ENCODE peak calls at places on chromosomes 11 and 22, in seven cellular contexts. One of them, this sample, is unnamed.

GRCh38 chr11:67265633-67266423 is 445 bp upstream of the GRK2 start:
- DNase-seq in right lobe of liver: peak
- DNase-seq in GM12878: no peak
- DNase-seq in choroid plexus epithelial cell: peak
- DNase-seq in neural progenitor cell: peak
- DNase-seq in Caco-2: peak
- DNase-seq in lung: peak
- DNase-seq in this sample: no peak

GRCh38 chr11:125394306-125394705 is 101.8 kb downstream of the FEZ1 start:
- DNase-seq in right lobe of liver: no peak
- DNase-seq in GM12878: no peak
- DNase-seq in choroid plexus epithelial cell: no peak
- DNase-seq in neural progenitor cell: no peak
- DNase-seq in Caco-2: no peak
- DNase-seq in lung: no peak
- DNase-seq in this sample: no peak

GRCh38 chr11:65424200-65425104 is 1.9 kb downstream of the NEAT1 start:
- DNase-seq in right lobe of liver: peak
- DNase-seq in GM12878: no peak
- DNase-seq in choroid plexus epithelial cell: peak
- DNase-seq in neural progenitor cell: no peak
- DNase-seq in Caco-2: no peak
- DNase-seq in lung: no peak
- DNase-seq in this sample: no peak

GRCh38 chr11:45023065-45023365 is 72.3 kb upstream of the TP53I11 start:
- DNase-seq in right lobe of liver: no peak
- DNase-seq in GM12878: no peak
- DNase-seq in choroid plexus epithelial cell: no peak
- DNase-seq in neural progenitor cell: no peak
- DNase-seq in Caco-2: no peak
- DNase-seq in lung: no peak
- DNase-seq in this sample: no peak

GRCh38 chr11:111460752-111461305 is 51.4 kb downstream of the BTG4 start:
- DNase-seq in right lobe of liver: no peak
- DNase-seq in GM12878: no peak
- DNase-seq in choroid plexus epithelial cell: peak
- DNase-seq in neural progenitor cell: no peak
- DNase-seq in Caco-2: no peak
- DNase-seq in lung: no peak
- DNase-seq in this sample: no peak

GRCh38 chr22:45997077-45997774 is 20.3 kb upstream of the WNT7B start:
- DNase-seq in right lobe of liver: peak
- DNase-seq in GM12878: no peak
- DNase-seq in choroid plexus epithelial cell: peak
- DNase-seq in neural progenitor cell: peak
- DNase-seq in Caco-2: no peak
- DNase-seq in lung: peak
- DNase-seq in this sample: peak

GRCh38 chr22:47064016-47064415 is 301.6 kb downstream of the TBC1D22A start:
- DNase-seq in right lobe of liver: no peak
- DNase-seq in GM12878: no peak
- DNase-seq in choroid plexus epithelial cell: no peak
- DNase-seq in neural progenitor cell: no peak
- DNase-seq in Caco-2: no peak
- DNase-seq in lung: no peak
- DNase-seq in this sample: no peak

GRCh38 chr11:45042560-45042959 is 91.9 kb upstream of the TP53I11 start:
- DNase-seq in right lobe of liver: no peak
- DNase-seq in GM12878: no peak
- DNase-seq in choroid plexus epithelial cell: no peak
- DNase-seq in neural progenitor cell: no peak
- DNase-seq in Caco-2: no peak
- DNase-seq in lung: no peak
- DNase-seq in this sample: no peak

GRCh38 chr11:31487848-31488247 is 21.6 kb downstream of the IMMP1L start:
- DNase-seq in right lobe of liver: no peak
- DNase-seq in GM12878: no peak
- DNase-seq in choroid plexus epithelial cell: peak
- DNase-seq in neural progenitor cell: peak
- DNase-seq in Caco-2: no peak
- DNase-seq in lung: no peak
- DNase-seq in this sample: no peak

GRCh38 chr11:48037709-48038468 is 57.5 kb downstream of the PTPRJ start:
- DNase-seq in right lobe of liver: no peak
- DNase-seq in GM12878: no peak
- DNase-seq in choroid plexus epithelial cell: peak
- DNase-seq in neural progenitor cell: no peak
- DNase-seq in Caco-2: no peak
- DNase-seq in lung: no peak
- DNase-seq in this sample: no peak

GRCh38 chr22:48743601-48744282 is 1083.9 kb downstream of the BRD1 start:
- DNase-seq in right lobe of liver: no peak
- DNase-seq in GM12878: no peak
- DNase-seq in choroid plexus epithelial cell: no peak
- DNase-seq in neural progenitor cell: no peak
- DNase-seq in Caco-2: peak
- DNase-seq in lung: no peak
- DNase-seq in this sample: no peak

GRCh38 chr11:122343247-122343646 is 227.2 kb upstream of the BLID start:
- DNase-seq in right lobe of liver: no peak
- DNase-seq in GM12878: no peak
- DNase-seq in choroid plexus epithelial cell: no peak
- DNase-seq in neural progenitor cell: no peak
- DNase-seq in Caco-2: no peak
- DNase-seq in lung: no peak
- DNase-seq in this sample: no peak

GRCh38 chr11:75565221-75565814 is 3.3 kb downstream of the SERPINH1 start:
- DNase-seq in right lobe of liver: peak
- DNase-seq in GM12878: no peak
- DNase-seq in choroid plexus epithelial cell: peak
- DNase-seq in neural progenitor cell: no peak
- DNase-seq in Caco-2: no peak
- DNase-seq in lung: no peak
- DNase-seq in this sample: no peak

GRCh38 chr11:16924826-16925494 is 89.3 kb downstream of the PLEKHA7 start:
- DNase-seq in right lobe of liver: peak
- DNase-seq in GM12878: no peak
- DNase-seq in choroid plexus epithelial cell: peak
- DNase-seq in neural progenitor cell: peak
- DNase-seq in Caco-2: peak
- DNase-seq in lung: peak
- DNase-seq in this sample: no peak

GRCh38 chr11:75328426-75329277 is 22.8 kb downstream of the ARRB1 start:
- DNase-seq in right lobe of liver: peak
- DNase-seq in GM12878: peak
- DNase-seq in choroid plexus epithelial cell: peak
- DNase-seq in neural progenitor cell: peak
- DNase-seq in Caco-2: peak
- DNase-seq in lung: peak
- DNase-seq in this sample: no peak

GRCh38 chr11:3101921-3102640 is 44.9 kb upstream of the CARS1 start:
- DNase-seq in right lobe of liver: no peak
- DNase-seq in GM12878: no peak
- DNase-seq in choroid plexus epithelial cell: no peak
- DNase-seq in neural progenitor cell: no peak
- DNase-seq in Caco-2: no peak
- DNase-seq in lung: no peak
- DNase-seq in this sample: no peak

GRCh38 chr11:107545101-107545514 is 20.4 kb downstream of the ALKBH8 start:
- DNase-seq in right lobe of liver: no peak
- DNase-seq in GM12878: no peak
- DNase-seq in choroid plexus epithelial cell: peak
- DNase-seq in neural progenitor cell: no peak
- DNase-seq in Caco-2: no peak
- DNase-seq in lung: no peak
- DNase-seq in this sample: peak

GRCh38 chr22:23184764-23185113 is 4.4 kb downstream of the BCR start:
- DNase-seq in right lobe of liver: no peak
- DNase-seq in GM12878: no peak
- DNase-seq in choroid plexus epithelial cell: no peak
- DNase-seq in neural progenitor cell: no peak
- DNase-seq in Caco-2: no peak
- DNase-seq in lung: no peak
- DNase-seq in this sample: no peak

GRCh38 chr11:2128512-2129322 is 10.5 kb downstream of the IGF2 start:
- DNase-seq in right lobe of liver: no peak
- DNase-seq in GM12878: no peak
- DNase-seq in choroid plexus epithelial cell: no peak
- DNase-seq in neural progenitor cell: no peak
- DNase-seq in Caco-2: no peak
- DNase-seq in lung: no peak
- DNase-seq in this sample: no peak

DNA sequence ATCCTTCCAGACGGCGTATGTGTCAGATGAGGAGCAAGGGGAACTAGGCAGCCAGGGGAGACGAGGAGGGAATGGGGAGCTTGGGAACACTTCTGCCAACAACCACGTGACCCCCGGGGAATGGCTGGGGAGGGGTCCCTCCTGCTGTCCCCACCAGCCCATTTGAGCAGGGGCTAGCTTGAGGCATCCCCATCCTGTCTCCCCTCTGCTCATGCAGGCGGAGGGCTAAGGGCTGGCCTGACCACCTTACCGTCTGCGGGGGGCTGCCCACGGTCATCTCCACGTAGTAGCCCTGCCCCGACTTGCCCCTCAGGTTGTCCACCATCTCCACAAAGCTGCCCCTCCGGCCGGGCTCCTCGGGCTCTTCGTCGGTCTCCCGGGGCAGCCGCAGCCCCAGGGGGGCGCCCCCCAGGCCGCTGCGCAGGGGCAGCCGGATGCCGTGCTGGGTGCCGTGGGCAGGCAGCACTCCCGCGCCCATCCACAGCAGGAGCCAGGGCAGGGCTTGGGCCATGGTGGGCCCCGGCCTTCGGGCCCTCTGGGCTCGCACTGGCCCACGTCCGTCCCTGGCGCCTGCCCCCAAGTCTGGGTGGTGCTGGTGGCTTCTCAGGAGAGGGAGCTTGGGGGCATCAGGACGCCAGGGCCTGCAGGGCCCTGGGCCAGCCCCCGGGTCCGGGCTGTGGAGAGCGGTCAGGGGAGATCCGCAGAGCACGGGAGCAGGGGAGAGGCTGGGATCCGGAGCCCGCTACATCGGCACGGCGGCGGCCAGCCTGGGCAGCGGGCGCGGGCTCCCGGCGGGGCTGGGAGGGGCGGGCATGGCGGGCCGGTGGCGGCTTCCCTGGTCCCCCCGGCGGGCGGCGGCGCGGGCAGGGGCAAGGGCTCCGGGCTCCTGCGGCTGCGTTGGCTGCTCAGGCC is 515 bp downstream of the BACE1 start:
- DNase-seq in right lobe of liver: peak
- DNase-seq in GM12878: no peak
- DNase-seq in choroid plexus epithelial cell: no peak
- DNase-seq in neural progenitor cell: no peak
- DNase-seq in Caco-2: no peak
- DNase-seq in lung: no peak
- DNase-seq in this sample: no peak
- TF ChIP-seq CTCF in right lobe of liver: no peak
- TF ChIP-seq CTCF in GM12878: no peak
- TF ChIP-seq CTCF in choroid plexus epithelial cell: no peak
- TF ChIP-seq CTCF in neural progenitor cell: no peak
- TF ChIP-seq CTCF in Caco-2: no peak
- TF ChIP-seq CTCF in lung: no peak
- TF ChIP-seq CTCF in this sample: no peak

GRCh38 chr22:26648761-26649363 is 8.5 kb upstream of the MIAT start:
- DNase-seq in right lobe of liver: no peak
- DNase-seq in GM12878: no peak
- DNase-seq in choroid plexus epithelial cell: no peak
- DNase-seq in neural progenitor cell: no peak
- DNase-seq in Caco-2: no peak
- DNase-seq in lung: no peak
- DNase-seq in this sample: no peak
- H3K4me3 ChIP-seq in right lobe of liver: no peak
- H3K4me3 ChIP-seq in GM12878: no peak
- H3K4me3 ChIP-seq in choroid plexus epithelial cell: no peak
- H3K4me3 ChIP-seq in neural progenitor cell: peak
- H3K4me3 ChIP-seq in Caco-2: no peak
- H3K4me3 ChIP-seq in lung: no peak
- H3K4me3 ChIP-seq in this sample: no peak

DNA sequence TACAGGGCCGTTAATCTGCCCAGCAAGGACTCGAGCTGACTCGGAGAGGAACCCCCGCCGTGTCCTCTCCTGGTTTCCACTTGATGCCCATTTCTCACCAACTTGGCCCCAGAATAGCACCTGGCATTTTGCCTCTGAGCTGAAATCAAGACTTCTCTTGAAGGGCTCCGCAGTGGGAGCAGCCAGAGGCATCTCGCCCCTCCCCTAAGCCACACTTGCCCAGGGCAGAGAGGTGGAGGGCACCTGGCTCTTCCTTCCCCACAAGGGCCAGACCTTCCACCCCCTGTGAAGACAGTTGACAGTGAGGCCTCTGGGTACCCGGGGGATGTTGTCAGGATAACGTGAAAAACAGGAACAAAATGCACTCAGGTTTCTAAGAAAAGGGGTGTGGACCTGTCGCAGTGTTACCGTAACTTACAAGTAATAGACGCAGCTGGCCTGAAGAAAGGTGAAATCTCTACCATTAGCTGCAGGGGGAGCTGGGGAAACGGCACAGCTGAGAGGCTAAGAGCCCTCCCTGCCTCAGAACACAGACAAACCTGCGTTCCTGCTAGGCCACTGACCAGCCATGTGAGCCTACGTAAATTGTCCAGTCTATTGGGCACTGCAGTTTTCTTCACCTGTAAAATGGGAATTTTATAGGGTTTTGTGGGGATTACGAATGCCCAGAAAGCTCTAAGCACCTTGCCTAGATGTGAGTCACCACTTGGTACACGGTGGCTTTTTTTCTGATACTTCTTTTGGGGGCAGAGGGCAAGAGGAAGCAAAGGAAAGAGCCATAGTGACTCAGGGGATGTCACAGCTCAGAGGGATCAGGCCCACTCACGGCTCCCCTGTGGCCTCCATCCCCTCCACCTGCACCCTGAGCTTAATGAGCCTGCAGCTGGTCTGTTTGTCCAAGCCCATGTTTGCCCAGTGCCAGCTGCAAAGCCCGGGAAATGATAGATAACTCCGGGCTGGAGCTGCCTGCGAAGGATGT is 18.6 kb upstream of the CABP7 start:
- DNase-seq in right lobe of liver: no peak
- DNase-seq in GM12878: no peak
- DNase-seq in choroid plexus epithelial cell: peak
- DNase-seq in neural progenitor cell: peak
- DNase-seq in Caco-2: no peak
- DNase-seq in lung: peak
- DNase-seq in this sample: peak
- TF ChIP-seq CTCF in right lobe of liver: no peak
- TF ChIP-seq CTCF in GM12878: peak
- TF ChIP-seq CTCF in choroid plexus epithelial cell: peak
- TF ChIP-seq CTCF in neural progenitor cell: peak
- TF ChIP-seq CTCF in Caco-2: peak
- TF ChIP-seq CTCF in lung: no peak
- TF ChIP-seq CTCF in this sample: peak

DNA sequence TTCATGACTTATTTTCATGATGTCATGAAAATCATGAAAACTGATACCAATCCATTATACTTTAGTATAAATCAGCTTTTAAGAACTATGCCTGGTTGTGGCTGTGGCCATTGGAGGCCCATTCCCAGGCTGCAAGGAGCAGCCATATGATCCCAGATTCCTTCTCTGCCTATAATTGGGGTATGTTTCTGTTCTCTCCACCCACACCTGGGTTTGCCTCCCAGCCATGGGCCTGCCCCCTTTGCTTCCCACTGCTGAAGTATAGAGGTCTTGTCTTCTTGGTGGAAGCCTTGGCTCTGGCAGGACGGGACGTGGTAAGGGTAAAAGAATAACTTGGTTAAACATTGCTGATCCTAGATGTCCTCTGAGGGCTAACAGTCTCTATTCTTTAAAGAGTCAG is 2.3 kb downstream of the MICAL2 start:
- DNase-seq in right lobe of liver: no peak
- DNase-seq in GM12878: no peak
- DNase-seq in choroid plexus epithelial cell: no peak
- DNase-seq in neural progenitor cell: no peak
- DNase-seq in Caco-2: no peak
- DNase-seq in lung: no peak
- DNase-seq in this sample: no peak
- H3K4me3 ChIP-seq in right lobe of liver: no peak
- H3K4me3 ChIP-seq in GM12878: no peak
- H3K4me3 ChIP-seq in choroid plexus epithelial cell: peak
- H3K4me3 ChIP-seq in neural progenitor cell: no peak
- H3K4me3 ChIP-seq in Caco-2: no peak
- H3K4me3 ChIP-seq in lung: no peak
- H3K4me3 ChIP-seq in this sample: peak

This sample was measured in epithelial cell of proximal tubule.